ENCODE peak calls at places on chromosomes 5 and 9, in eight cellular contexts. L is tibial artery; Q is aorta; M is IMR-90; G is breast epithelium; I is body of pancreas; A is psoas muscle; E is CD4-positive, CD25-positive, alpha-beta regulatory T cell. D is an unnamed sample.

GRCh38 chr9:32069169-32069813 is 315.2 kb upstream of the ACO1 start:
- DNase-seq in L (no peak), Q (no peak), M (no peak), G (no peak), I (no peak), A (no peak), E (no peak), D (no peak)

GRCh38 chr9:133640580-133641395 is 4.6 kb downstream of the DBH start:
- DNase-seq in L (no peak), Q (no peak), M (no peak), G (no peak), I (no peak), A (no peak), E (no peak), D (no peak)

GRCh38 chr9:37676411-37676830 is 25.7 kb downstream of the FRMPD1 start:
- DNase-seq in L (no peak), Q (no peak), M (no peak), G (no peak), I (peak; percentile 24), A (peak; percentile 33), E (no peak), D (no peak)

GRCh38 chr5:178205010-178205748 is 846 bp downstream of the HNRNPAB start:
- DNase-seq in L (peak; percentile 83), Q (peak; percentile 91), M (peak; percentile 62), G (peak; percentile 74), I (peak; percentile 82), A (peak; percentile 86), E (peak; percentile 67), D (peak; percentile 84)

GRCh38 chr5:181060924-181061323 is 20.9 kb downstream of the BTNL9 start:
- DNase-seq in L (no peak), Q (no peak), M (no peak), G (no peak), I (no peak), A (no peak), E (no peak), D (no peak)

GRCh38 chr9:116155700-116156045 is 2.1 kb downstream of the PAPPA start:
- DNase-seq in L (no peak), Q (no peak), M (peak; percentile 75), G (no peak), I (no peak), A (no peak), E (no peak), D (no peak)

GRCh38 chr5:72472666-72473422 is 34.4 kb downstream of the ZNF366 start:
- DNase-seq in L (no peak), Q (no peak), M (no peak), G (no peak), I (no peak), A (no peak), E (no peak), D (no peak)

GRCh38 chr9:113463418-113464285 is at the start of gene RGS3:
- DNase-seq in L (no peak), Q (peak; percentile 62), M (no peak), G (peak; percentile 74), I (peak; percentile 90), A (peak; percentile 51), E (no peak), D (peak; percentile 70)

GRCh38 chr9:86405086-86405491 is 50.9 kb upstream of the TUT7 start:
- DNase-seq in L (no peak), Q (no peak), M (no peak), G (no peak), I (peak; percentile 47), A (no peak), E (no peak), D (no peak)

GRCh38 chr9:14270358-14271077 is 43.4 kb downstream of the NFIB start:
- DNase-seq in L (no peak), Q (no peak), M (peak; percentile 51), G (no peak), I (no peak), A (no peak), E (no peak), D (no peak)

DNA sequence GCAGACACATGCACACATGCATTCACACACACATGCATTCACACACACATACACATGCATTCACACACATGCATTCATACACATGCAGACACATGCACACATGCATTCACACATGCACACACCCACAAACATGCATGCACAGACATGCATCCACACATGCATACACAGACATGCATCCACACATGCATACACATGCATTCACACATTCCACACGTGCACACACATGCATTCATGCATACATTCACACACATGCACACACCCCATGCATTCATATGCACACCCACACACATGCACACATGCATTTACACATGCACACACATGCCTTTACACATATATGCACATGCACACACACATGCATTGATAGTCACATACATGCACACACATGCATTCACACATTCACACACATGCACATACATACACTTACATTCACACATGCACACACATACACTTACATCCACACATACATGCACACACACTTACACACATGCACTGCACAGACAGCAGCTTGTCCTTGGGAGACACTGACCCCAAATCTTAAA is 106.4 kb downstream of the COL5A1 start:
- DNase-seq in L (no peak), Q (no peak), M (no peak), G (no peak), I (no peak), A (no peak), E (no peak), D (no peak)
- H3K36me3 ChIP-seq in L (peaks cover 63% of the 10 kb centered on the region), Q (no peaks in the 10 kb centered on the region), M (peaks cover 87% of the 10 kb centered on the region), G (no peaks in the 10 kb centered on the region), I (no peaks in the 10 kb centered on the region), A (peaks cover 7% of the 10 kb centered on the region), E (no peaks in the 10 kb centered on the region), D (peaks cover 3% of the 10 kb centered on the region)

GRCh38 chr9:127505396-127506116 is 54.2 kb downstream of the LRSAM1 start:
- DNase-seq in L (no peak), Q (no peak), M (no peak), G (no peak), I (no peak), A (no peak), E (no peak), D (no peak)
- H3K36me3 ChIP-seq in L (peaks cover 78% of the 10 kb centered on the region), Q (no peaks in the 10 kb centered on the region), M (peaks cover 77% of the 10 kb centered on the region), G (peaks cover 7% of the 10 kb centered on the region), I (peaks cover 42% of the 10 kb centered on the region), A (peaks cover 44% of the 10 kb centered on the region), E (peaks cover 4% of the 10 kb centered on the region), D (peaks cover 68% of the 10 kb centered on the region)

DNA sequence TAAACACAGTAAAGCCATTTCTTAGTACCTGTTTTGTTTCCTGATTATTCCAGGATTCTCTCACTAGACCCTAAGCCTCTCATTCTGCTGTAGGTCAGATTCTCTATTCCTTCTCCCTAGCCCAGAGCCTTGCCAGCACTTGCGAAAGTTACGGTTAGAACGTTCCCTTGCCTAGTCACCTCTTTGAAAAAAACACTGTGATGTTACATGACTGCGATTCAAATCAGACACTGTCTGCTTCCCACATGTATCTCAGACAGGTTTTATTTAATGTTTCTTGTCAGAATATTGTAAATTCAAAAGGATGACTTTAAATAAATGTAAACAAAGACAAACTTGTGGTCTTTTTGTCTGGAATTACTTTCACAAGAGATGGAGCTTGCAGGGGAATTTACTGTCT is 116.5 kb upstream of the OTULINL start:
- DNase-seq in L (no peak), Q (no peak), M (peak; percentile 93), G (no peak), I (no peak), A (no peak), E (no peak), D (no peak)
- H3K36me3 ChIP-seq in L (peaks cover 64% of the 10 kb centered on the region), Q (peaks cover 3% of the 10 kb centered on the region), M (peaks cover 66% of the 10 kb centered on the region), G (no peaks in the 10 kb centered on the region), I (peaks cover 13% of the 10 kb centered on the region), A (peaks cover 93% of the 10 kb centered on the region), E (no peaks in the 10 kb centered on the region), D (peaks cover 33% of the 10 kb centered on the region)

GRCh38 chr9:89356782-89357181 is 38.5 kb downstream of the SECISBP2 start:
- DNase-seq in L (no peak), Q (no peak), M (no peak), G (no peak), I (no peak), A (no peak), E (no peak), D (no peak)
- H3K36me3 ChIP-seq in L (peaks cover 100% of the 10 kb centered on the region), Q (no peaks in the 10 kb centered on the region), M (peaks cover 61% of the 10 kb centered on the region), G (peaks cover 26% of the 10 kb centered on the region), I (peaks cover 53% of the 10 kb centered on the region), A (peaks cover 95% of the 10 kb centered on the region), E (peaks cover 96% of the 10 kb centered on the region), D (peaks cover 69% of the 10 kb centered on the region)

GRCh38 chr5:97172227-97172626 is 10.8 kb downstream of the RIOK2 start:
- DNase-seq in L (no peak), Q (no peak), M (no peak), G (no peak), I (no peak), A (no peak), E (no peak), D (no peak)
- H3K36me3 ChIP-seq in L (peaks cover 73% of the 10 kb centered on the region), Q (peaks cover 6% of the 10 kb centered on the region), M (peaks cover 38% of the 10 kb centered on the region), G (peaks cover 5% of the 10 kb centered on the region), I (peaks cover 31% of the 10 kb centered on the region), A (peaks cover 100% of the 10 kb centered on the region), E (peaks cover 91% of the 10 kb centered on the region), D (peaks cover 38% of the 10 kb centered on the region)

GRCh38 chr5:83542839-83543238 is 71.3 kb downstream of the VCAN start:
- DNase-seq in L (no peak), Q (no peak), M (no peak), G (no peak), I (no peak), A (no peak), E (no peak), D (no peak)

GRCh38 chr5:83540783-83541182 is 69.2 kb downstream of the VCAN start:
- DNase-seq in L (no peak), Q (no peak), M (no peak), G (no peak), I (no peak), A (no peak), E (no peak), D (no peak)

GRCh38 chr5:83538788-83539535 is 67.4 kb downstream of the VCAN start:
- DNase-seq in L (no peak), Q (no peak), M (no peak), G (no peak), I (no peak), A (no peak), E (no peak), D (no peak)

GRCh38 chr5:83543898-83544297 is 72.4 kb downstream of the VCAN start:
- DNase-seq in L (no peak), Q (no peak), M (no peak), G (no peak), I (no peak), A (no peak), E (no peak), D (no peak)

GRCh38 chr5:83540105-83540504 is 68.6 kb downstream of the VCAN start:
- DNase-seq in L (no peak), Q (no peak), M (no peak), G (no peak), I (no peak), A (no peak), E (no peak), D (no peak)
- H3K36me3 ChIP-seq in L (peaks cover 17% of the 10 kb centered on the region), Q (peaks cover 14% of the 10 kb centered on the region), M (peaks cover 8% of the 10 kb centered on the region), G (no peaks in the 10 kb centered on the region), I (no peaks in the 10 kb centered on the region), A (no peaks in the 10 kb centered on the region), E (no peaks in the 10 kb centered on the region), D (peaks cover 10% of the 10 kb centered on the region)